ENCODE peak calls at places on chromosomes 7 and 10, in nine cellular contexts. W, I, N, Y, H, P, K, V and R are unnamed samples.

GRCh38 chr7:134795231-134795630 is 15.8 kb downstream of the CALD1 start:
- DNase-seq in W (no peak), I (no peak), Y (no peak), V (no peak), K (no peak), N (no peak), P (no peak), H (no peak), R (no peak)

GRCh38 chr10:29186221-29186620 is 102.6 kb upstream of the LYZL1 start:
- DNase-seq in N (no peak), K (no peak), H (no peak), V (no peak), W (no peak), P (no peak), I (no peak), Y (no peak), R (no peak)

GRCh38 chr10:12774219-12774894 is 227.2 kb downstream of the CCDC3 start:
- DNase-seq in I (no peak), W (no peak), H (no peak), N (no peak), K (no peak), V (no peak), Y (peak), P (no peak), R (peak)

GRCh38 chr10:124683816-124684215 is 60.4 kb downstream of the FAM53B start:
- DNase-seq in N (no peak), W (no peak), V (no peak), P (no peak), K (no peak), Y (no peak), H (no peak), I (no peak), R (no peak)

GRCh38 chr10:110898391-110898790 is 20.6 kb downstream of the BBIP1 start:
- DNase-seq in W (no peak), I (no peak), Y (no peak), V (no peak), H (no peak), N (no peak), P (peak), K (no peak), R (no peak)

GRCh38 chr10:97874332-97874731 is 24.7 kb downstream of the GOLGA7B start:
- DNase-seq in H (no peak), V (no peak), K (no peak), I (no peak), Y (no peak), P (no peak), N (no peak), W (no peak), R (no peak)

GRCh38 chr10:99994801-99995200 is 14.9 kb downstream of the DNMBP start:
- DNase-seq in K (no peak), V (no peak), H (no peak), P (no peak), Y (no peak), N (no peak), I (no peak), W (no peak), R (no peak)

GRCh38 chr7:138122162-138122561 is 45.9 kb downstream of the AKR1D1 start:
- DNase-seq in H (no peak), K (no peak), W (no peak), P (no peak), I (no peak), Y (no peak), V (no peak), N (no peak), R (no peak)

GRCh38 chr7:14806886-14807285 is 95.7 kb downstream of the DGKB start:
- DNase-seq in Y (no peak), H (no peak), W (no peak), K (no peak), N (peak), V (no peak), I (no peak), P (peak), R (no peak)

GRCh38 chr7:128937271-128937646 is 468 bp upstream of the IRF5 start:
- DNase-seq in P (no peak), I (no peak), Y (no peak), K (no peak), N (no peak), H (no peak), W (no peak), V (no peak), R (no peak)

GRCh38 chr7:142802301-142802700 is 31.5 kb downstream of the PRSS2 start:
- DNase-seq in I (no peak), V (no peak), W (no peak), Y (no peak), P (no peak), H (no peak), K (no peak), N (no peak), R (no peak)

GRCh38 chr10:102673961-102674511 is 29.8 kb downstream of the TRIM8 start:
- DNase-seq in V (peak), W (peak), K (peak), H (no peak), N (peak), P (peak), I (peak), Y (no peak), R (peak)

GRCh38 chr10:63798599-63799498 is 277.6 kb downstream of the REEP3 start:
- DNase-seq in N (peak), P (peak), I (no peak), Y (peak), W (peak), H (peak), K (peak), V (no peak), R (no peak)

GRCh38 chr7:140671966-140672365 is 779 bp upstream of the ADCK2 start:
- DNase-seq in P (no peak), V (no peak), Y (no peak), N (no peak), K (no peak), H (no peak), I (no peak), W (no peak), R (no peak)

GRCh38 chr7:2936301-2936700 is 92.2 kb upstream of the GNA12 start:
- DNase-seq in K (no peak), Y (no peak), P (no peak), N (no peak), V (no peak), H (no peak), I (no peak), W (no peak), R (peak)

GRCh38 chr10:71281646-71282322 is 37.3 kb upstream of the SLC29A3 start:
- DNase-seq in P (no peak), N (no peak), I (no peak), H (no peak), Y (no peak), K (no peak), W (no peak), V (no peak), R (no peak)

GRCh38 chr7:21365866-21366624 is 61.8 kb upstream of the SP4 start:
- DNase-seq in N (no peak), Y (no peak), P (peak), H (no peak), V (no peak), K (peak), W (no peak), I (no peak), R (no peak)

GRCh38 chr10:44569193-44570091 is 184.5 kb upstream of the CXCL12 start:
- DNase-seq in W (peak), I (no peak), K (peak), Y (no peak), V (no peak), N (peak), P (peak), H (no peak), R (no peak)

GRCh38 chr7:8211725-8212096 is 50.3 kb downstream of the ICA1 start:
- DNase-seq in V (no peak), I (no peak), K (no peak), N (no peak), H (no peak), W (no peak), Y (no peak), P (no peak), R (no peak)

GRCh38 chr10:88657901-88658300 is 6.3 kb upstream of the LIPF start:
- DNase-seq in W (no peak), H (no peak), Y (no peak), V (no peak), P (peak), N (no peak), I (no peak), K (no peak), R (no peak)

GRCh38 chr7:131107343-131108211 is 220.1 kb upstream of the MKLN1 start:
- DNase-seq in H (peak), I (peak), N (peak), K (no peak), V (peak), W (peak), Y (peak), P (peak), R (peak)

GRCh38 chr7:108570146-108570755 is 577 bp downstream of the DNAJB9 start:
- DNase-seq in K (no peak), W (peak), N (peak), Y (peak), P (peak), V (peak), I (peak), H (peak), R (peak)

GRCh38 chr10:101749033-101749432 is 26.9 kb downstream of the FGF8 start:
- DNase-seq in I (no peak), Y (peak), K (no peak), W (no peak), V (no peak), H (peak), N (no peak), P (no peak), R (peak)

GRCh38 chr7:98135984-98136383 is 29.3 kb downstream of the LMTK2 start:
- DNase-seq in K (no peak), N (no peak), P (no peak), I (no peak), Y (no peak), H (no peak), W (no peak), V (no peak), R (no peak)

GRCh38 chr10:128867119-128867518 is 599.9 kb upstream of the MGMT start:
- DNase-seq in V (no peak), N (no peak), Y (no peak), K (no peak), I (no peak), W (no peak), H (no peak), P (no peak), R (no peak)

GRCh38 chr7:4960363-4960762 is 1.4 kb upstream of the MMD2 start:
- DNase-seq in N (peak), P (no peak), I (no peak), Y (no peak), H (no peak), K (no peak), V (peak), W (no peak), R (no peak)

GRCh38 chr7:121795736-121796135 is 77.2 kb upstream of the PTPRZ1 start:
- DNase-seq in H (no peak), V (no peak), Y (no peak), P (no peak), I (no peak), K (no peak), W (no peak), N (no peak), R (no peak)

GRCh38 chr10:47438857-47439474 is 44.9 kb downstream of the ANXA8 start:
- DNase-seq in K (peak), Y (peak), N (peak), V (no peak), W (no peak), P (peak), I (no peak), H (peak), R (peak)

GRCh38 chr7:104179178-104179577 is 28.6 kb downstream of the ORC5 start:
- DNase-seq in K (no peak), Y (no peak), N (no peak), I (no peak), V (no peak), H (peak), P (no peak), W (no peak), R (peak)

GRCh38 chr10:29254123-29255046 is 34.5 kb upstream of the LYZL1 start:
- DNase-seq in Y (no peak), P (no peak), V (peak), H (no peak), W (no peak), K (no peak), N (no peak), I (no peak), R (peak)